ENCODE peak calls at places on chromosomes 16 and 17, in four cellular contexts. One of them, this sample, is unnamed.

GRCh38 chr16:7597677-7598076 is 265.0 kb downstream of the RBFOX1 start:
- DNase-seq in GM04503: no peak
- DNase-seq in H1: no peak
- DNase-seq in T-helper 1 cell: no peak
- DNase-seq in this sample: no peak

GRCh38 chr17:15398736-15399331 is 57.4 kb upstream of the TEKT3 start:
- DNase-seq in H1: no peak
- DNase-seq in T-helper 1 cell: no peak
- DNase-seq in GM04503: no peak
- DNase-seq in this sample: no peak

GRCh38 chr17:6279659-6280058 is 155.3 kb downstream of the AIPL1 start:
- DNase-seq in GM04503: no peak
- DNase-seq in H1: peak; percentile 74
- DNase-seq in T-helper 1 cell: no peak
- DNase-seq in this sample: peak; percentile 49

GRCh38 chr17:40936976-40937375 is 470 bp downstream of the KRT23 start:
- DNase-seq in GM04503: no peak
- DNase-seq in H1: no peak
- DNase-seq in T-helper 1 cell: no peak
- DNase-seq in this sample: no peak

GRCh38 chr16:66260522-66261290 is 105.8 kb upstream of the CDH5 start:
- DNase-seq in H1: no peak
- DNase-seq in T-helper 1 cell: no peak
- DNase-seq in GM04503: no peak
- DNase-seq in this sample: no peak

GRCh38 chr17:62150471-62150870 is 85.4 kb upstream of the MED13 start:
- DNase-seq in H1: no peak
- DNase-seq in GM04503: no peak
- DNase-seq in T-helper 1 cell: no peak
- DNase-seq in this sample: no peak

GRCh38 chr17:81325057-81325973 is 30.2 kb upstream of the SLC38A10 start:
- DNase-seq in GM04503: no peak
- DNase-seq in H1: no peak
- DNase-seq in T-helper 1 cell: no peak
- DNase-seq in this sample: no peak

GRCh38 chr16:70644763-70645597 is 1.4 kb upstream of the IL34 start:
- DNase-seq in H1: no peak
- DNase-seq in T-helper 1 cell: no peak
- DNase-seq in GM04503: no peak
- DNase-seq in this sample: no peak

GRCh38 chr17:9389116-9389515 is 186.5 kb downstream of the STX8 start:
- DNase-seq in H1: no peak
- DNase-seq in T-helper 1 cell: no peak
- DNase-seq in GM04503: peak; percentile 57
- DNase-seq in this sample: no peak

GRCh38 chr17:79988163-79988971 is 47.3 kb downstream of the TBC1D16 start:
- DNase-seq in H1: no peak
- DNase-seq in T-helper 1 cell: no peak
- DNase-seq in GM04503: peak; percentile 55
- DNase-seq in this sample: no peak

GRCh38 chr17:9811086-9811485 is 10.8 kb downstream of the GSG1L2 start:
- DNase-seq in GM04503: no peak
- DNase-seq in T-helper 1 cell: no peak
- DNase-seq in H1: no peak
- DNase-seq in this sample: no peak

GRCh38 chr16:52573365-52574104 is 26.6 kb upstream of the TOX3 start:
- DNase-seq in T-helper 1 cell: no peak
- DNase-seq in H1: no peak
- DNase-seq in GM04503: no peak
- DNase-seq in this sample: no peak

GRCh38 chr17:35520043-35520442 is 17.4 kb downstream of the SLFN12L start:
- DNase-seq in H1: no peak
- DNase-seq in GM04503: no peak
- DNase-seq in T-helper 1 cell: no peak
- DNase-seq in this sample: no peak

GRCh38 chr17:43970366-43970765 is 16.6 kb upstream of the PYY start:
- DNase-seq in GM04503: no peak
- DNase-seq in H1: no peak
- DNase-seq in T-helper 1 cell: no peak
- DNase-seq in this sample: no peak

GRCh38 chr17:296906-297690 is 55.5 kb downstream of the RPH3AL start:
- DNase-seq in T-helper 1 cell: no peak
- DNase-seq in GM04503: no peak
- DNase-seq in H1: no peak
- DNase-seq in this sample: no peak

GRCh38 chr17:42182927-42183734 is 2.1 kb downstream of the HCRT start:
- DNase-seq in GM04503: no peak
- DNase-seq in H1: no peak
- DNase-seq in T-helper 1 cell: no peak
- DNase-seq in this sample: no peak

GRCh38 chr17:39629494-39629880 is 2.7 kb downstream of the PPP1R1B start:
- DNase-seq in T-helper 1 cell: no peak
- DNase-seq in H1: no peak
- DNase-seq in GM04503: no peak
- DNase-seq in this sample: no peak

GRCh38 chr17:66836063-66837005 is 1.4 kb downstream of the CACNG5 start:
- DNase-seq in H1: no peak
- DNase-seq in GM04503: no peak
- DNase-seq in T-helper 1 cell: no peak
- DNase-seq in this sample: no peak

GRCh38 chr16:24538756-24539294 is 541 bp upstream of the RBBP6 start:
- DNase-seq in T-helper 1 cell: no peak
- DNase-seq in GM04503: no peak
- DNase-seq in H1: no peak
- DNase-seq in this sample: no peak

GRCh38 chr17:17877548-17878358 is 41.0 kb upstream of the SREBF1 start:
- DNase-seq in T-helper 1 cell: no peak
- DNase-seq in GM04503: peak; percentile 62
- DNase-seq in H1: no peak
- DNase-seq in this sample: peak; percentile 68

GRCh38 chr17:49891694-49892389 is 44.0 kb upstream of the TAC4 start:
- DNase-seq in GM04503: no peak
- DNase-seq in H1: no peak
- DNase-seq in T-helper 1 cell: no peak
- DNase-seq in this sample: no peak